ENCODE peak calls at places on chromosomes 5 and 9, in ten cellular contexts. H is posterior vena cava; A is adipocyte; E is stimulated activated CD8-positive, alpha-beta memory T cell treated with anti-CD3 and anti-CD28 coated beads, Interleukin-4, amount 100 ng/mL, for 48 hours; D is K562; F is effector CD4-positive, alpha-beta T cell; T is Daoy; W is tibial artery; B is renal cortical epithelial cell; P is lower lobe of right lung. Z is an unnamed sample.

GRCh38 chr9:108039491-108039890 is 549.9 kb upstream of the KLF4 start:
- DNase-seq in H (no peak), A (peak), E (no peak), D (no peak), F (no peak), T (peak), W (no peak), B (no peak), P (no peak), Z (no peak)

GRCh38 chr9:38620483-38621433 is at the start of gene ANKRD18A:
- DNase-seq in H (peak), A (peak), E (peak), D (no peak), F (peak), T (peak), W (no peak), B (peak), P (peak), Z (peak)

GRCh38 chr5:142600611-142601360 is 85.1 kb downstream of the FGF1 start:
- DNase-seq in H (no peak), A (peak), E (no peak), D (no peak), F (no peak), T (peak), W (peak), B (peak), P (no peak), Z (no peak)

GRCh38 chr5:143355710-143356109 is 47.8 kb downstream of the NR3C1 start:
- DNase-seq in H (peak), A (peak), E (no peak), D (peak), F (peak), T (peak), W (peak), B (peak), P (no peak), Z (peak)

GRCh38 chr9:124297553-124297905 is 39.8 kb downstream of the NEK6 start:
- DNase-seq in H (no peak), A (peak), E (no peak), D (no peak), F (no peak), T (peak), W (peak), B (peak), P (peak), Z (no peak)

GRCh38 chr5:32519508-32519907 is 65.8 kb upstream of the SUB1 start:
- DNase-seq in H (no peak), A (no peak), E (no peak), D (no peak), F (no peak), T (no peak), W (no peak), B (no peak), P (no peak), Z (no peak)

GRCh38 chr5:132765311-132766019 is 11.6 kb downstream of the SEPTIN8 start:
- DNase-seq in H (peak), A (no peak), E (no peak), D (no peak), F (no peak), T (no peak), W (no peak), B (no peak), P (no peak), Z (no peak)

GRCh38 chr5:56986631-56986957 is 34.7 kb upstream of the MIER3 start:
- DNase-seq in H (no peak), A (peak), E (no peak), D (no peak), F (no peak), T (peak), W (no peak), B (peak), P (no peak), Z (no peak)

GRCh38 chr5:117800261-117800660 is 1188.1 kb downstream of the DTWD2 start:
- DNase-seq in H (no peak), A (peak), E (no peak), D (no peak), F (no peak), T (no peak), W (no peak), B (peak), P (no peak), Z (no peak)

GRCh38 chr9:125241863-125242739 is 958 bp upstream of the HSPA5 start:
- DNase-seq in H (peak), A (no peak), E (peak), D (peak), F (no peak), T (no peak), W (peak), B (no peak), P (peak), Z (no peak)

GRCh38 chr5:59174248-59174844 is 591.5 kb downstream of the RAB3C start:
- DNase-seq in H (no peak), A (peak), E (no peak), D (peak), F (peak), T (peak), W (no peak), B (peak), P (no peak), Z (peak)

GRCh38 chr9:86183225-86183808 is 76.1 kb downstream of the C9orf153 start:
- DNase-seq in H (no peak), A (no peak), E (no peak), D (no peak), F (no peak), T (no peak), W (no peak), B (no peak), P (no peak), Z (no peak)

GRCh38 chr5:85263125-85263524 is 878.4 kb upstream of the EDIL3 start:
- DNase-seq in H (no peak), A (no peak), E (no peak), D (no peak), F (no peak), T (no peak), W (no peak), B (no peak), P (no peak), Z (no peak)

GRCh38 chr5:160419458-160420330 is 813 bp upstream of the SLU7 start:
- DNase-seq in H (no peak), A (no peak), E (no peak), D (peak), F (peak), T (no peak), W (no peak), B (no peak), P (no peak), Z (no peak)

GRCh38 chr9:72753261-72753893 is 199.5 kb downstream of the ALDH1A1 start:
- DNase-seq in H (no peak), A (peak), E (no peak), D (no peak), F (no peak), T (peak), W (no peak), B (peak), P (no peak), Z (peak)

GRCh38 chr5:73266309-73266708 is 93.3 kb downstream of the TMEM174 start:
- DNase-seq in H (no peak), A (no peak), E (no peak), D (no peak), F (no peak), T (no peak), W (no peak), B (no peak), P (no peak), Z (no peak)

GRCh38 chr9:99056876-99057664 is 47.8 kb upstream of the TGFBR1 start:
- DNase-seq in H (no peak), A (peak), E (no peak), D (no peak), F (no peak), T (peak), W (no peak), B (peak), P (no peak), Z (no peak)

Z was measured in NCI-H1436.